ENCODE peak calls at places on chromosomes 2 and 18, in six cellular contexts. X is suprapubic skin; M is Peyer's patch; D is AG10803; H is neuronal stem cell; B is CD8-positive, alpha-beta memory T cell. Y is an unnamed sample.

GRCh38 chr2:182946949-182947348 is 80.5 kb upstream of the FRZB start:
- DNase-seq in B (no peak), D (no peak), M (no peak), H (no peak), X (no peak), Y (no peak)

GRCh38 chr2:84875213-84875560 is 5.7 kb downstream of the TRABD2A start:
- DNase-seq in M (no peak), D (no peak), B (no peak), H (no peak), X (no peak), Y (no peak)

GRCh38 chr2:144944506-144945230 is 424.7 kb upstream of the ZEB2 start:
- DNase-seq in B (no peak), D (no peak), M (no peak), H (no peak), X (no peak), Y (no peak)

GRCh38 chr2:149033716-149034115 is 4.8 kb upstream of the LYPD6B start:
- DNase-seq in D (no peak), H (no peak), X (no peak), B (no peak), M (no peak), Y (no peak)

GRCh38 chr2:128681351-128681906 is 362.8 kb upstream of the HS6ST1 start:
- DNase-seq in M (no peak), X (no peak), H (no peak), D (no peak), B (no peak), Y (no peak)

GRCh38 chr2:219454217-219454616 is 19.6 kb downstream of the SPEG start:
- DNase-seq in H (no peak), B (no peak), M (no peak), X (no peak), D (no peak), Y (no peak)

GRCh38 chr2:25328152-25329085 is 13.3 kb downstream of the DNMT3A start:
- DNase-seq in X (no peak), H (no peak), B (no peak), D (no peak), M (no peak), Y (no peak)

GRCh38 chr2:102451968-102452367 is 21.1 kb upstream of the SLC9A4 start:
- DNase-seq in D (no peak), H (no peak), X (no peak), M (no peak), B (no peak), Y (no peak)

GRCh38 chr2:227853765-227854271 is 17.6 kb upstream of the DAW1 start:
- DNase-seq in X (no peak), H (no peak), B (no peak), D (no peak), M (no peak), Y (no peak)

GRCh38 chr2:237627463-237628321 is at the start of gene LRRFIP1:
- DNase-seq in H (no peak), X (no peak), M (no peak), B (no peak), D (no peak), Y (no peak)

GRCh38 chr2:238370482-238371372 is 50.4 kb downstream of the TRAF3IP1 start:
- DNase-seq in H (peak), D (peak), B (peak), M (peak), X (no peak), Y (peak)

GRCh38 chr18:23069481-23069880 is 65.8 kb upstream of the CABLES1 start:
- DNase-seq in X (no peak), B (no peak), H (no peak), D (no peak), M (peak), Y (no peak)

GRCh38 chr2:96876036-96876810 is 6.3 kb upstream of the SEMA4C start:
- DNase-seq in M (no peak), H (no peak), X (no peak), D (no peak), B (no peak), Y (no peak)

GRCh38 chr2:60317029-60317386 is 236.4 kb downstream of the BCL11A start:
- DNase-seq in D (no peak), X (no peak), B (no peak), M (no peak), H (no peak), Y (no peak)

GRCh38 chr2:238894950-238895298 is 47.0 kb downstream of the TWIST2 start:
- DNase-seq in B (no peak), X (no peak), M (no peak), H (no peak), D (no peak), Y (no peak)

GRCh38 chr2:86636842-86637241 is 13.2 kb upstream of the RNF103 start:
- DNase-seq in M (no peak), B (no peak), D (no peak), H (no peak), X (no peak), Y (no peak)

GRCh38 chr2:86634352-86634751 is 10.7 kb upstream of the RNF103 start:
- DNase-seq in D (no peak), H (no peak), B (no peak), M (no peak), X (no peak), Y (no peak)

GRCh38 chr2:86631846-86632485 is 8.3 kb upstream of the RNF103 start:
- DNase-seq in H (no peak), B (no peak), X (no peak), D (no peak), M (no peak), Y (no peak)

GRCh38 chr2:86633094-86633740 is 9.6 kb upstream of the RNF103 start:
- DNase-seq in H (no peak), D (no peak), X (no peak), M (no peak), B (no peak), Y (no peak)

GRCh38 chr2:86632672-86633071 is 9.0 kb upstream of the RNF103 start:
- DNase-seq in X (no peak), M (no peak), H (no peak), D (no peak), B (no peak), Y (no peak)
- H3K4me3 ChIP-seq in X (no peak), M (no peak), H (no peak), D (no peak), B (no peak), Y (no peak)

DNA sequence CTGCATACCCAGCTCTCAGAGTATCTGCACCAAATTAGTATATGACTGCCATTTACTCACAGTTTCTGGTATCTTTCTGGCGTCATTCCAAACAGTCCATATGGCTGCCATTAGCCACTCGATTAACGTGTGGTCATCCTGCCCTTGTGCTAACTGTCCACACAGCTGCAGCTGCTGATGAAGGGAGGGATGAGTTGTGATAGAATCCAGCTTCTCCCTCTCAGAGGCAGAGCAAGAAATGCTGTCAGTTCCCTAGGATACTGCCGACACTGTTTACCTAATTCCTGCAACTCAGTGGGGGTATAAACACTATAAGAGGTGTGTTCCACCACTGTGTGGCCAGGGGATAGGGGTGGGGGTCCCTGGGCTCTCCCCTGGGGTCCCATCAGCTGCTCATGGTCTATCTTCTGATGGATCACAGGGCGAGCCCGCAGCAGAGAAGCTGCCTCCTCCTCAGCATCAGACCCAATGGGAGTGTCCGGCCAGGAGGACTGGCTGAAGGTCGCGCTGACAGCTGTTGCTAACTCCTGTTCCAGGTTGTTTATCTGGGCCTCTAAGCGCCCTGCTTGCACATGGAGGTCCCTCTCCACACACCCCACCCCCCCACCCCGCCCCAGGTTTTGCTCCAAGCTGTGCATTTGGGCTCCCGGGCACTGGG is 17.3 kb upstream of the KLHL23 start:
- DNase-seq in H (no peak), B (no peak), M (no peak), D (peak), X (no peak), Y (no peak)
- H3K4me3 ChIP-seq in H (no peak), B (no peak), M (no peak), D (no peak), X (peak), Y (no peak)

GRCh38 chr2:73176205-73176880 is 26.0 kb upstream of the NOTO start:
- DNase-seq in M (no peak), D (peak), H (no peak), B (peak), X (no peak), Y (no peak)

GRCh38 chr2:73176881-73177644 is 25.3 kb upstream of the NOTO start:
- DNase-seq in D (peak), H (peak), B (peak), X (peak), M (peak), Y (peak)

GRCh38 chr2:73174941-73175662 is 27.3 kb upstream of the NOTO start:
- DNase-seq in B (no peak), D (no peak), H (no peak), M (no peak), X (no peak), Y (no peak)

GRCh38 chr2:73175663-73176204 is 26.6 kb upstream of the NOTO start:
- DNase-seq in M (peak), X (peak), B (peak), H (peak), D (peak), Y (no peak)

DNA sequence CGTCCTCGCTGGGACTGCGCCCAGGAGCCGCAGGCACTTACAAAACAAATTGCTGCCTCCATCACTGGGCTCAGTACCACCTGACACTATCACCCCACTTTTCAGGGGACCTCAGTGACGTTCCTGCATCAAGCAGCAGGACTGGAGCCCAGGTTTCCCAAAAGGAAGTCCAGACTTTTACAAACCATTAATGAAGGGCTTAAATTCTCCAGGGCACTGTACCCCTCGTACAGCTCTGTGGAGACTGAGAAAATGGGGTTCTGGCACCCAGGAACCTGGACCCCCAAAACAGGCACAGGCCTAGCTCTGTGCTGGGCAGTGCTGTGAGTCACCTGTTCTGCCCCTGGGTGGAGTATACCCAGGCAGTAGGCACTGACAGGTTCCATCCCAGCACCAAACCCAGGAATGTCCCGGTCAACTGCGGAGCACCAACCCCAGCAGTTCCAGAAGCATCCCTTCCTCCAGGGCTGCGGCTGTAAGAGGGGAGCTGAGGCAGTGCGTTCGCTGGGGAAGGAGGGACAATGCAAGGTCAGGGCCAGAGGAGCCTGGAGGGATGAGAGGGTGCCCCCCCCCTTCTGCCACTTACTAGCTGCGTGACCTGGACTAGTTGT is 24.6 kb upstream of the NOTO start:
- DNase-seq in X (no peak), M (no peak), B (no peak), D (no peak), H (no peak), Y (no peak)
- H3K4me3 ChIP-seq in X (peak), M (no peak), B (no peak), D (no peak), H (no peak), Y (peak)

GRCh38 chr2:675051-675450 is 2.2 kb downstream of the TMEM18 start:
- DNase-seq in B (no peak), M (no peak), D (no peak), H (no peak), X (no peak), Y (peak)

GRCh38 chr2:672606-672905 is 4.7 kb downstream of the TMEM18 start:
- DNase-seq in X (no peak), B (no peak), D (no peak), H (no peak), M (no peak), Y (no peak)

GRCh38 chr2:673016-673415 is 4.2 kb downstream of the TMEM18 start:
- DNase-seq in B (no peak), X (no peak), D (no peak), M (no peak), H (no peak), Y (no peak)

GRCh38 chr2:674319-674985 is 2.8 kb downstream of the TMEM18 start:
- DNase-seq in H (no peak), X (no peak), D (no peak), B (no peak), M (no peak), Y (no peak)

GRCh38 chr2:673615-674318 is 3.4 kb downstream of the TMEM18 start:
- DNase-seq in B (no peak), D (peak), M (no peak), X (no peak), H (no peak), Y (no peak)
- H3K4me3 ChIP-seq in B (no peak), D (no peak), M (no peak), X (no peak), H (no peak), Y (no peak)

DNA sequence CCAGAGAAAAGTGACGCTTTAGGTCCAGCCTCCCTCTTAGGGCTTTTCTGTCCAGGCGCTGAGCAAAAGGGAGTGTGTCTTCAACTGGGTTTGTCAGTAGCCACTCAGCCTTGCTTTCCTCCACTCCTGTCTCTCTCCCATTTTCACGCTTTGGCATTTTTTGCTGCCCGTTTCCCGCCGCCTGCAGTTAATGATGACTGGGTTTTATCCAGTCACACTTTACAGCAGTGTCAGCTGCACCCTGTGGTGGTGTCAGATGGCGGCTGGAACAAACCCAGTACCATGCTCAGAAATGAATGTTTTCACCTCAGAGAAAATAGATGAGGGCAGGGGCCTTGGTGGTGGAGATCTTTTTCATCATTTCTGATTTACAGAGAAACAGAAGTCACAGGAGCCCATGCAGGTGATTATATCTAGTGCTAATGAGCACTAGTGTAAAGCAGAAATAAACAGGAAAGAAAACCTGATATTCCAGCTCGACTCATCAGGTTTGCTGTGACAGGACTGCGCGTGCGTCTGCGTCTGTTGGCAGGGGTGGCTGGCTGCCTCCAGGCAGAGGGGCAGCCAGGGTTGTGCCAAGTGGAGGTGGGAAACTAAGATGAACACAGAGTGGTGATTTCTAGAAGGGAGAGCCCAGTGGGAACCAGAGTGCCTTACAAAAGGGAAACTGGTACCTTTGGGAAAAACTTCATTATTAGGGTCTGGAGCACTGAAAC is 139.9 kb downstream of the TANC1 start:
- DNase-seq in H (no peak), D (no peak), X (no peak), B (no peak), M (no peak), Y (no peak)
- H3K4me3 ChIP-seq in H (no peak), D (no peak), X (no peak), B (no peak), M (no peak), Y (no peak)

GRCh38 chr2:121489284-121489683 is 41.4 kb upstream of the RNU4ATAC start:
- DNase-seq in D (no peak), H (no peak), X (no peak), M (no peak), B (no peak), Y (no peak)
- H3K4me3 ChIP-seq in D (no peak), H (no peak), X (no peak), M (no peak), B (no peak), Y (no peak)